ENCODE peak calls at places on chromosomes 16 and 17, in seven cellular contexts. One of them, this sample, is unnamed.

GRCh38 chr16:14487579-14487978 is 142.5 kb downstream of the PARN start:
- DNase-seq in body of pancreas: no peak
- DNase-seq in glutamatergic neuron: no peak
- DNase-seq in activated T-helper 1 cell treated with anti-CD3 and anti-CD28 coated beads, Interleukin-12 subunit alpha, Interleukin-12 subunit beta, Interleukin-2, Interleukin-4 antibody, amounts not matched to agents 30 ng/mL and 10 ng/mL and 1 ng/mL, durations not matched to agents 14 hours and 24 hours and 36 hours: no peak
- DNase-seq in HT-29: no peak
- DNase-seq in stromal cell of bone marrow: no peak
- DNase-seq in activated T-helper 9 cell treated with anti-CD3 and anti-CD28 coated beads, Interleukin-2, amount 50 U/mL, for 16 hours: no peak
- DNase-seq in this sample: no peak

GRCh38 chr17:53032861-53033271 is 789.9 kb upstream of the KIF2B start:
- DNase-seq in body of pancreas: peak
- DNase-seq in glutamatergic neuron: peak
- DNase-seq in activated T-helper 1 cell treated with anti-CD3 and anti-CD28 coated beads, Interleukin-12 subunit alpha, Interleukin-12 subunit beta, Interleukin-2, Interleukin-4 antibody, amounts not matched to agents 30 ng/mL and 10 ng/mL and 1 ng/mL, durations not matched to agents 14 hours and 24 hours and 36 hours: no peak
- DNase-seq in HT-29: peak
- DNase-seq in stromal cell of bone marrow: no peak
- DNase-seq in activated T-helper 9 cell treated with anti-CD3 and anti-CD28 coated beads, Interleukin-2, amount 50 U/mL, for 16 hours: no peak
- DNase-seq in this sample: peak

GRCh38 chr17:82767041-82767754 is 15.3 kb downstream of the TBCD start:
- DNase-seq in body of pancreas: peak
- DNase-seq in glutamatergic neuron: peak
- DNase-seq in activated T-helper 1 cell treated with anti-CD3 and anti-CD28 coated beads, Interleukin-12 subunit alpha, Interleukin-12 subunit beta, Interleukin-2, Interleukin-4 antibody, amounts not matched to agents 30 ng/mL and 10 ng/mL and 1 ng/mL, durations not matched to agents 14 hours and 24 hours and 36 hours: no peak
- DNase-seq in HT-29: peak
- DNase-seq in stromal cell of bone marrow: no peak
- DNase-seq in activated T-helper 9 cell treated with anti-CD3 and anti-CD28 coated beads, Interleukin-2, amount 50 U/mL, for 16 hours: no peak
- DNase-seq in this sample: peak

GRCh38 chr16:57992084-57992483 is 8.4 kb downstream of the ZNF319 start:
- DNase-seq in body of pancreas: no peak
- DNase-seq in glutamatergic neuron: peak
- DNase-seq in activated T-helper 1 cell treated with anti-CD3 and anti-CD28 coated beads, Interleukin-12 subunit alpha, Interleukin-12 subunit beta, Interleukin-2, Interleukin-4 antibody, amounts not matched to agents 30 ng/mL and 10 ng/mL and 1 ng/mL, durations not matched to agents 14 hours and 24 hours and 36 hours: no peak
- DNase-seq in HT-29: no peak
- DNase-seq in stromal cell of bone marrow: no peak
- DNase-seq in activated T-helper 9 cell treated with anti-CD3 and anti-CD28 coated beads, Interleukin-2, amount 50 U/mL, for 16 hours: no peak
- DNase-seq in this sample: no peak

GRCh38 chr17:45307290-45308015 is 9.4 kb downstream of the MAP3K14 start:
- DNase-seq in body of pancreas: peak
- DNase-seq in glutamatergic neuron: no peak
- DNase-seq in activated T-helper 1 cell treated with anti-CD3 and anti-CD28 coated beads, Interleukin-12 subunit alpha, Interleukin-12 subunit beta, Interleukin-2, Interleukin-4 antibody, amounts not matched to agents 30 ng/mL and 10 ng/mL and 1 ng/mL, durations not matched to agents 14 hours and 24 hours and 36 hours: peak
- DNase-seq in HT-29: no peak
- DNase-seq in stromal cell of bone marrow: peak
- DNase-seq in activated T-helper 9 cell treated with anti-CD3 and anti-CD28 coated beads, Interleukin-2, amount 50 U/mL, for 16 hours: no peak
- DNase-seq in this sample: no peak

GRCh38 chr16:1514507-1514906 is 19.0 kb upstream of the TMEM204 start:
- DNase-seq in body of pancreas: no peak
- DNase-seq in glutamatergic neuron: no peak
- DNase-seq in activated T-helper 1 cell treated with anti-CD3 and anti-CD28 coated beads, Interleukin-12 subunit alpha, Interleukin-12 subunit beta, Interleukin-2, Interleukin-4 antibody, amounts not matched to agents 30 ng/mL and 10 ng/mL and 1 ng/mL, durations not matched to agents 14 hours and 24 hours and 36 hours: no peak
- DNase-seq in HT-29: no peak
- DNase-seq in stromal cell of bone marrow: no peak
- DNase-seq in activated T-helper 9 cell treated with anti-CD3 and anti-CD28 coated beads, Interleukin-2, amount 50 U/mL, for 16 hours: no peak
- DNase-seq in this sample: no peak

GRCh38 chr16:66426112-66427035 is 721 bp upstream of the BEAN1 start:
- DNase-seq in body of pancreas: no peak
- DNase-seq in glutamatergic neuron: no peak
- DNase-seq in activated T-helper 1 cell treated with anti-CD3 and anti-CD28 coated beads, Interleukin-12 subunit alpha, Interleukin-12 subunit beta, Interleukin-2, Interleukin-4 antibody, amounts not matched to agents 30 ng/mL and 10 ng/mL and 1 ng/mL, durations not matched to agents 14 hours and 24 hours and 36 hours: no peak
- DNase-seq in HT-29: no peak
- DNase-seq in stromal cell of bone marrow: no peak
- DNase-seq in activated T-helper 9 cell treated with anti-CD3 and anti-CD28 coated beads, Interleukin-2, amount 50 U/mL, for 16 hours: no peak
- DNase-seq in this sample: no peak

GRCh38 chr16:57939872-57940224 is 31.1 kb downstream of the CNGB1 start:
- DNase-seq in body of pancreas: no peak
- DNase-seq in glutamatergic neuron: no peak
- DNase-seq in activated T-helper 1 cell treated with anti-CD3 and anti-CD28 coated beads, Interleukin-12 subunit alpha, Interleukin-12 subunit beta, Interleukin-2, Interleukin-4 antibody, amounts not matched to agents 30 ng/mL and 10 ng/mL and 1 ng/mL, durations not matched to agents 14 hours and 24 hours and 36 hours: no peak
- DNase-seq in HT-29: no peak
- DNase-seq in stromal cell of bone marrow: no peak
- DNase-seq in activated T-helper 9 cell treated with anti-CD3 and anti-CD28 coated beads, Interleukin-2, amount 50 U/mL, for 16 hours: no peak
- DNase-seq in this sample: no peak

GRCh38 chr17:17703608-17703919 is 22.3 kb downstream of the RAI1 start:
- DNase-seq in body of pancreas: no peak
- DNase-seq in glutamatergic neuron: no peak
- DNase-seq in activated T-helper 1 cell treated with anti-CD3 and anti-CD28 coated beads, Interleukin-12 subunit alpha, Interleukin-12 subunit beta, Interleukin-2, Interleukin-4 antibody, amounts not matched to agents 30 ng/mL and 10 ng/mL and 1 ng/mL, durations not matched to agents 14 hours and 24 hours and 36 hours: no peak
- DNase-seq in HT-29: no peak
- DNase-seq in stromal cell of bone marrow: no peak
- DNase-seq in activated T-helper 9 cell treated with anti-CD3 and anti-CD28 coated beads, Interleukin-2, amount 50 U/mL, for 16 hours: no peak
- DNase-seq in this sample: no peak

GRCh38 chr17:44198721-44199552 is 747 bp downstream of the ATXN7L3 start:
- DNase-seq in body of pancreas: peak
- DNase-seq in glutamatergic neuron: peak
- DNase-seq in activated T-helper 1 cell treated with anti-CD3 and anti-CD28 coated beads, Interleukin-12 subunit alpha, Interleukin-12 subunit beta, Interleukin-2, Interleukin-4 antibody, amounts not matched to agents 30 ng/mL and 10 ng/mL and 1 ng/mL, durations not matched to agents 14 hours and 24 hours and 36 hours: peak
- DNase-seq in HT-29: peak
- DNase-seq in stromal cell of bone marrow: no peak
- DNase-seq in activated T-helper 9 cell treated with anti-CD3 and anti-CD28 coated beads, Interleukin-2, amount 50 U/mL, for 16 hours: peak
- DNase-seq in this sample: peak

GRCh38 chr16:2829501-2830354 is at the start of gene ZG16B:
- DNase-seq in body of pancreas: no peak
- DNase-seq in glutamatergic neuron: no peak
- DNase-seq in activated T-helper 1 cell treated with anti-CD3 and anti-CD28 coated beads, Interleukin-12 subunit alpha, Interleukin-12 subunit beta, Interleukin-2, Interleukin-4 antibody, amounts not matched to agents 30 ng/mL and 10 ng/mL and 1 ng/mL, durations not matched to agents 14 hours and 24 hours and 36 hours: no peak
- DNase-seq in HT-29: peak
- DNase-seq in stromal cell of bone marrow: no peak
- DNase-seq in activated T-helper 9 cell treated with anti-CD3 and anti-CD28 coated beads, Interleukin-2, amount 50 U/mL, for 16 hours: no peak
- DNase-seq in this sample: no peak

GRCh38 chr17:16987830-16988601 is 16.1 kb upstream of the TNFRSF13B start:
- DNase-seq in body of pancreas: no peak
- DNase-seq in glutamatergic neuron: peak
- DNase-seq in activated T-helper 1 cell treated with anti-CD3 and anti-CD28 coated beads, Interleukin-12 subunit alpha, Interleukin-12 subunit beta, Interleukin-2, Interleukin-4 antibody, amounts not matched to agents 30 ng/mL and 10 ng/mL and 1 ng/mL, durations not matched to agents 14 hours and 24 hours and 36 hours: peak
- DNase-seq in HT-29: no peak
- DNase-seq in stromal cell of bone marrow: peak
- DNase-seq in activated T-helper 9 cell treated with anti-CD3 and anti-CD28 coated beads, Interleukin-2, amount 50 U/mL, for 16 hours: peak
- DNase-seq in this sample: peak

This sample was measured in WERI-Rb-1.